ENCODE peak calls at places on chromosomes 13 and 19, in four cellular contexts. A, I, E and M are unnamed samples.

GRCh38 chr19:56109216-56109615 is 11.9 kb downstream of the ZNF787 start:
- DNase-seq in A (no peak), I (no peak), E (no peak), M (no peak)

GRCh38 chr13:85503797-85504196 is 295.4 kb downstream of the SLITRK6 start:
- DNase-seq in A (peak), I (no peak), E (no peak), M (peak)

GRCh38 chr19:42091300-42092266 is 15.6 kb downstream of the ZNF574 start:
- DNase-seq in A (no peak), I (no peak), E (no peak), M (no peak)

GRCh38 chr19:7191946-7192691 is 102.1 kb downstream of the INSR start:
- DNase-seq in A (no peak), I (no peak), E (no peak), M (no peak)

GRCh38 chr19:47107201-47107952 is 6.2 kb downstream of the ZC3H4 start:
- DNase-seq in A (no peak), I (no peak), E (no peak), M (no peak)

GRCh38 chr13:23025848-23026608 is 154.8 kb upstream of the SGCG start:
- DNase-seq in A (no peak), I (no peak), E (no peak), M (no peak)

GRCh38 chr19:47032171-47032811 is 12.7 kb downstream of the NPAS1 start:
- DNase-seq in A (no peak), I (no peak), E (peak), M (no peak)

GRCh38 chr19:55220525-55220924 is 8.0 kb downstream of the TMEM86B start:
- DNase-seq in A (no peak), I (no peak), E (peak), M (no peak)

GRCh38 chr19:2590630-2591399 is 111.7 kb downstream of the GNG7 start:
- DNase-seq in A (no peak), I (no peak), E (no peak), M (no peak)
- H3K4me3 ChIP-seq in A (no peak), I (no peak), E (no peak), M (no peak)

GRCh38 chr13:91493442-91493841 is 95.0 kb downstream of the GPC5 start:
- DNase-seq in A (no peak), I (no peak), E (no peak), M (no peak)
- TF ChIP-seq CTCF in A (no peak), I (no peak), E (no peak), M (peak)

GRCh38 chr19:2527716-2528115 is 51.8 kb downstream of the GADD45B start:
- DNase-seq in A (no peak), I (no peak), E (no peak), M (no peak)
- H3K4me3 ChIP-seq in A (no peak), I (no peak), E (no peak), M (no peak)

DNA sequence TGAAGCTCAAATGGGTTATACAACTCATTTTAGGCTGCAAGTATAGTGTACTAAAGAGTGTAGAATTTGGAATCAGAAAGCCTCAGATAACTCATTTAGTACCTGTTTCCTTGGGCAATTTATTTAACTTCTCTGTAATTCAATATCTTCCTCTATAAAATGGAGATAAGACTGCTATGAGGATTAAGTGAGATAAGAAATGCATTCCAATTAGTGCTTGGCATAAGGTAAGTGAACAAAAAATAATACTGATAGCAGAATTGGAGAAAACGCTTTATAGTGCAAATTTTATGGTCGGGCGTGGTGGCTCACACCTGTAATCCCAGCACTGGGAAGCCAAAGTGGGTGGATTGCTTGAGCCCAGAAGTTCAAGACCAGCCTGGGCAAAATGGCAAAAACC is 25.0 kb downstream of the DACH1 start:
- DNase-seq in A (no peak), I (no peak), E (no peak), M (no peak)
- TF ChIP-seq CTCF in A (no peak), I (no peak), E (no peak), M (no peak)

GRCh38 chr13:39770514-39770913 is 115.1 kb downstream of the COG6 start:
- DNase-seq in A (no peak), I (no peak), E (no peak), M (no peak)

GRCh38 chr13:39776439-39776838 is 121.0 kb downstream of the COG6 start:
- DNase-seq in A (peak), I (no peak), E (no peak), M (no peak)

GRCh38 chr13:39777527-39778061 is 122.1 kb downstream of the COG6 start:
- DNase-seq in A (peak), I (no peak), E (peak), M (no peak)

GRCh38 chr13:39777021-39777420 is 121.6 kb downstream of the COG6 start:
- DNase-seq in A (peak), I (no peak), E (no peak), M (no peak)

DNA sequence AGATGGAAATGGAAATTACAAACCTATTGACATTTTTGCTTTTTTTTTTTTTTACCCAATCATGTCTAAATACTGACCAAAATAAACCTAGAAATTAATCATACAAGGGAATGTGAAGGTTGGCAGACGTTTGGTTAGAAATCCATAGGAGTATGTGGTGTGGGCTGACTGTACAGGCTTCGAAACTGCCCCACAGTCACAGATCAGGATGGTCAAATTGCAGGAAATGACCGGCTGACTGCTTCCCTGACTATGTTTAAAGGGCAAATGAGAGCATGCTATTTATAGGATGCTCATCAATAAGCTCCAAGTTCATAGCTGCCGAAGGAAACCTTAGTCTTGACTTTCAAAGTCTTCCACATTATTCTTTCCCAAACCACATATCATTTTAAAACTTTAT is 118.4 kb downstream of the COG6 start:
- DNase-seq in A (peak), I (no peak), E (no peak), M (no peak)
- H3K4me3 ChIP-seq in A (no peak), I (no peak), E (no peak), M (no peak)